ENCODE peak calls at places on chromosome 16, in five cellular contexts. D is H1, I is K562, L is GM12878, P is HepG2. R is an unnamed sample.

GRCh38 chr16:1125471-1125870 is 27.4 kb upstream of the CACNA1H start:
- DNase-seq in L (no peak), D (no peak), I (peak; percentile 67), P (no peak), R (peak; percentile 43)

GRCh38 chr16:84478172-84478948 is 26.1 kb downstream of the MEAK7 start:
- DNase-seq in I (no peak), D (peak; percentile 26), P (no peak), L (no peak), R (no peak)

GRCh38 chr16:1135459-1135825 is 17.5 kb upstream of the CACNA1H start:
- DNase-seq in I (no peak), P (no peak), D (no peak), L (no peak), R (no peak)

GRCh38 chr16:86968866-86969265 is 348.3 kb downstream of the C16orf95 start:
- DNase-seq in D (no peak), I (peak; percentile 28), L (no peak), P (no peak), R (no peak)

GRCh38 chr16:11668590-11669379 is 530 bp downstream of the SNN start:
- DNase-seq in L (no peak), D (peak; percentile 57), P (no peak), I (no peak), R (no peak)

GRCh38 chr16:22652463-22652845 is 141.8 kb downstream of the NPIPB5 start:
- DNase-seq in D (no peak), L (no peak), P (no peak), I (no peak), R (no peak)

GRCh38 chr16:46932802-46933201 is 40.7 kb downstream of the DNAJA2 start:
- DNase-seq in L (no peak), D (peak; percentile 66), P (no peak), I (no peak), R (no peak)

GRCh38 chr16:83842755-83843507 is 35.2 kb downstream of the HSBP1 start:
- DNase-seq in D (no peak), L (no peak), I (no peak), P (no peak), R (no peak)

GRCh38 chr16:53504665-53505064 is 1.7 kb upstream of the AKTIP start:
- DNase-seq in I (no peak), P (no peak), L (no peak), D (no peak), R (no peak)

GRCh38 chr16:13351651-13352217 is 450.3 kb downstream of the SHISA9 start:
- DNase-seq in L (no peak), D (no peak), P (no peak), I (no peak), R (no peak)

GRCh38 chr16:81509404-81509803 is 64.8 kb downstream of the CMIP start:
- DNase-seq in D (no peak), L (no peak), I (no peak), P (no peak), R (no peak)

GRCh38 chr16:22232277-22233049 is 26.4 kb downstream of the EEF2K start:
- DNase-seq in D (no peak), I (no peak), L (no peak), P (peak; percentile 93), R (peak; percentile 92)

GRCh38 chr16:4709481-4709880 is 16.1 kb downstream of the NUDT16L1 start:
- DNase-seq in P (no peak), D (no peak), L (no peak), I (no peak), R (no peak)

GRCh38 chr16:71537643-71538042 is 11.4 kb downstream of the CHST4 start:
- DNase-seq in I (peak; percentile 47), L (peak; percentile 21), D (peak; percentile 76), P (peak; percentile 66), R (peak; percentile 50)

GRCh38 chr16:86768231-86768791 is 190.0 kb downstream of the FOXL1 start:
- DNase-seq in I (no peak), L (no peak), D (no peak), P (no peak), R (no peak)

GRCh38 chr16:24847358-24847664 is 1.5 kb downstream of the SLC5A11 start:
- DNase-seq in L (no peak), P (no peak), D (no peak), I (no peak), R (no peak)

GRCh38 chr16:24850289-24850931 is 4.6 kb downstream of the SLC5A11 start:
- DNase-seq in D (no peak), L (no peak), I (no peak), P (no peak), R (no peak)

GRCh38 chr16:24851700-24852099 is 5.9 kb downstream of the SLC5A11 start:
- DNase-seq in I (no peak), D (no peak), P (no peak), L (no peak), R (no peak)

GRCh38 chr16:24848065-24848464 is 2.3 kb downstream of the SLC5A11 start:
- DNase-seq in P (no peak), D (no peak), I (no peak), L (no peak), R (peak; percentile 24)

GRCh38 chr16:24849641-24850040 is 3.9 kb downstream of the SLC5A11 start:
- DNase-seq in D (no peak), L (no peak), I (no peak), P (no peak), R (no peak)
- H3K27ac ChIP-seq in D (no peak overlapping the region), L (no peak overlapping the region), I (no peak overlapping the region), P (no peak overlapping the region), R (no peak overlapping the region)

DNA sequence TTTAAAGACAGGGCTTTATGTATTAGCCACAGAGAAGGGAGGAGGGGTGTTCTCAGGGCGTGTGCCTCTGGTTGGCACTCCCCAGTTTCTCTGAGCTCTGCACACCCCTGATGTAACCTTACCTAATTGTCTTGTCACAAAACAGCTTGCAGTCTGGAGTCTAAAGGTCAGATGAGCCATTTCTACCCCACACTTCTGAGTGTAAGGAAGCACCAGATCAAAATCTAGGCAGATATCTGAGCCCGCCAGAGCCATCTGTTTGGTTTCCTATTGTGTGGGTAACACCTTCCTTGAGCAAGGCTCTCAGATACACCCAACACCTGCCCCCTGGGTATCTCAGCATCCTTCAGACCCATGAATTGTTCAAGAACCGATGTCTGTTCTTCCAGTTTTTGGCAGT is 15.5 kb downstream of the CDH1 start:
- DNase-seq in I (no peak), P (peak; percentile 40), D (no peak), L (no peak), R (no peak)
- TF ChIP-seq YY1 in I (no peak), P (no peak), D (no peak), L (no peak), R (no peak)

GRCh38 chr16:66382171-66382965 is 15.9 kb downstream of the CDH5 start:
- DNase-seq in D (no peak), L (no peak), P (no peak), I (no peak), R (no peak)
- TF ChIP-seq ZNF274 in D (no peak), L (no peak), P (no peak), I (no peak), R (no peak)

GRCh38 chr16:57536306-57537193 is at the start of gene CCDC102A:
- DNase-seq in P (no peak), L (no peak), I (peak; percentile 81), D (peak; percentile 77), R (no peak)

GRCh38 chr16:57538235-57538711 is 1.9 kb upstream of the CCDC102A start:
- DNase-seq in L (no peak), D (peak; percentile 33), P (no peak), I (no peak), R (no peak)

GRCh38 chr16:57535680-57536305 is 578 bp downstream of the CCDC102A start:
- DNase-seq in D (peak; percentile 95), I (peak; percentile 99), P (peak; percentile 77), L (no peak), R (peak; percentile 79)

GRCh38 chr16:57537596-57538234 is 1.3 kb upstream of the CCDC102A start:
- DNase-seq in I (no peak), P (no peak), D (peak; percentile 40), L (no peak), R (no peak)

GRCh38 chr16:57537194-57537505 is 779 bp upstream of the CCDC102A start:
- DNase-seq in L (no peak), D (no peak), P (no peak), I (no peak), R (no peak)
- H3K27ac ChIP-seq in L (peak overlapping the region; percentile 85), D (peak overlapping the region; percentile 76), P (no peak overlapping the region), I (no peak overlapping the region), R (no peak overlapping the region)

GRCh38 chr16:48681520-48681919 is 71.5 kb upstream of the N4BP1 start:
- DNase-seq in L (no peak), P (no peak), I (no peak), D (no peak), R (no peak)
- TF ChIP-seq YY1 in L (no peak), P (no peak), I (no peak), D (no peak), R (no peak)

GRCh38 chr16:89007371-89008249 is 30.6 kb upstream of the CBFA2T3 start:
- DNase-seq in I (no peak), D (no peak), P (no peak), L (no peak), R (no peak)

GRCh38 chr16:89010210-89010925 is 33.4 kb upstream of the CBFA2T3 start:
- DNase-seq in I (no peak), D (no peak), L (no peak), P (no peak), R (no peak)

GRCh38 chr16:89012622-89012995 is 35.6 kb upstream of the CBFA2T3 start:
- DNase-seq in D (no peak), I (no peak), L (no peak), P (no peak), R (no peak)

GRCh38 chr16:89011909-89012621 is 35.1 kb upstream of the CBFA2T3 start:
- DNase-seq in I (no peak), L (no peak), P (no peak), D (no peak), R (no peak)

DNA sequence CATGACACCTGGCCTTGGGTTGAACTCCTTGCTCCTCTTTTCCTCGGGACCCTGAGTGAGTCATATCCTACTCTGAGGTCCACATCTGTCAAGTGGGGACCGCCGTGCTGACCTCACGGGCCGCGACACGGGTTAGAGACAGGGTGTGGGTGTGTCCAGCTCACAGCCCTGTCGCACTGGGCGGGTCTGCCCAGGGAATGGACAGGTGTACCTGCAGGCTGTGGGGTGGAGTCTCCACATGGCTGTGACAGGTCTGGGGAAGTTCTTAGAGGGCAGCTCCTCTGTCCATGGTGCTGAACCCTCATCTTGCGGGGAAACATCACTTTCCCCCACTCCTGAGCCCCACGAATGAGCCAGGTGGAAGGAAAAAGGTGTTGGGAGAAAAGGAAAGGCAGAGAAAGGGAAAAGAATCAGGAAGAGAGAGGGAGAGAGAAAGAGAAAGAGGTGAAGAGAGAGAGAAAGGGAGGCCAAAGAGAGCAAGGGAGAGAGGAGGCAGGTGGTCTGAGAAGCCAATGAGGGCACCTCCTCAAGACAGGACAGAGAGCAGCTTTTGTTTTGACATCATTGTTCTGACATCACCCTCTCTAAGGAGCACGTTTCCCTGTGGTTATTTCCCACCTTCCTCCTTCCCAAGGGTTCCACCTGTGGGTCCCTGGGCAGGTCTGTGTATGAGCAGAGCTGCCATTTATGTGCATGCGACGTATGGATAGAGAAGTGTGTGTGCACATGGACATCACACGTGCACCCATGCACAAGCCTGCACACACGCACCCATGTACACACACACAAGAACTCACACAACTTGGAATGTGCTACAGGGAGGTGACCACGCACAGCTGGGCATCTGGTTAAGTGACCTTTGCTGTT is 32.6 kb upstream of the CBFA2T3 start:
- DNase-seq in D (peak; percentile 65), I (peak; percentile 71), L (no peak), P (no peak), R (no peak)
- TF ChIP-seq ZNF274 in D (no peak), I (no peak), L (no peak), P (no peak), R (no peak)

R was measured in HCT116.